ENCODE peak calls at places on chromosomes 16 and 17, in six cellular contexts. One of them, this sample, is unnamed.

GRCh38 chr16:49838639-49839461 is 17.1 kb downstream of the ZNF423 start:
- DNase-seq in IMR-90: no peak
- DNase-seq in neuronal stem cell: peak
- DNase-seq in trophoblast cell: no peak
- DNase-seq in mesenchymal stem cell: no peak
- DNase-seq in H9: no peak
- DNase-seq in this sample: no peak

GRCh38 chr17:75601057-75601987 is 13.7 kb downstream of the MYO15B start:
- DNase-seq in IMR-90: peak
- DNase-seq in neuronal stem cell: peak
- DNase-seq in trophoblast cell: peak
- DNase-seq in mesenchymal stem cell: peak
- DNase-seq in H9: peak
- DNase-seq in this sample: peak

GRCh38 chr17:15954222-15954621 is 9.3 kb downstream of the ADORA2B start:
- DNase-seq in IMR-90: peak
- DNase-seq in neuronal stem cell: no peak
- DNase-seq in trophoblast cell: peak
- DNase-seq in mesenchymal stem cell: peak
- DNase-seq in H9: no peak
- DNase-seq in this sample: no peak

GRCh38 chr16:16797239-16797638 is 418.3 kb downstream of the NPIPA7 start:
- DNase-seq in IMR-90: no peak
- DNase-seq in neuronal stem cell: peak
- DNase-seq in trophoblast cell: no peak
- DNase-seq in mesenchymal stem cell: no peak
- DNase-seq in H9: no peak
- DNase-seq in this sample: peak

GRCh38 chr16:69443809-69444611 is 19.6 kb downstream of the CYB5B start:
- DNase-seq in IMR-90: peak
- DNase-seq in neuronal stem cell: no peak
- DNase-seq in trophoblast cell: no peak
- DNase-seq in mesenchymal stem cell: peak
- DNase-seq in H9: no peak
- DNase-seq in this sample: no peak

GRCh38 chr16:48117217-48118105 is 38.3 kb downstream of the ABCC12 start:
- DNase-seq in IMR-90: no peak
- DNase-seq in neuronal stem cell: peak
- DNase-seq in trophoblast cell: peak
- DNase-seq in mesenchymal stem cell: peak
- DNase-seq in H9: peak
- DNase-seq in this sample: peak

GRCh38 chr17:64378890-64379354 is 11.7 kb downstream of the PECAM1 start:
- DNase-seq in IMR-90: no peak
- DNase-seq in neuronal stem cell: no peak
- DNase-seq in trophoblast cell: no peak
- DNase-seq in mesenchymal stem cell: no peak
- DNase-seq in H9: no peak
- DNase-seq in this sample: no peak

GRCh38 chr17:49315974-49316570 is 46.0 kb downstream of the ZNF652 start:
- DNase-seq in IMR-90: peak
- DNase-seq in neuronal stem cell: no peak
- DNase-seq in trophoblast cell: no peak
- DNase-seq in mesenchymal stem cell: peak
- DNase-seq in H9: no peak
- DNase-seq in this sample: no peak

GRCh38 chr16:2365895-2366294 is 25.4 kb upstream of the ABCA3 start:
- DNase-seq in IMR-90: peak
- DNase-seq in neuronal stem cell: no peak
- DNase-seq in trophoblast cell: peak
- DNase-seq in mesenchymal stem cell: peak
- DNase-seq in H9: no peak
- DNase-seq in this sample: no peak

GRCh38 chr16:85428168-85428898 is 184.8 kb upstream of the GSE1 start:
- DNase-seq in IMR-90: no peak
- DNase-seq in neuronal stem cell: no peak
- DNase-seq in trophoblast cell: peak
- DNase-seq in mesenchymal stem cell: no peak
- DNase-seq in H9: peak
- DNase-seq in this sample: no peak

GRCh38 chr17:81687770-81688541 is 4.1 kb downstream of the HGS start:
- DNase-seq in IMR-90: no peak
- DNase-seq in neuronal stem cell: no peak
- DNase-seq in trophoblast cell: no peak
- DNase-seq in mesenchymal stem cell: no peak
- DNase-seq in H9: no peak
- DNase-seq in this sample: no peak

GRCh38 chr17:28379814-28380571 is 8.5 kb downstream of the SARM1 start:
- DNase-seq in IMR-90: peak
- DNase-seq in neuronal stem cell: no peak
- DNase-seq in trophoblast cell: peak
- DNase-seq in mesenchymal stem cell: no peak
- DNase-seq in H9: no peak
- DNase-seq in this sample: peak

GRCh38 chr16:50814541-50814940 is 72.7 kb downstream of the CYLD start:
- DNase-seq in IMR-90: no peak
- DNase-seq in neuronal stem cell: no peak
- DNase-seq in trophoblast cell: no peak
- DNase-seq in mesenchymal stem cell: no peak
- DNase-seq in H9: no peak
- DNase-seq in this sample: no peak

GRCh38 chr16:85316321-85316919 is 204.1 kb upstream of the CIBAR2 start:
- DNase-seq in IMR-90: peak
- DNase-seq in neuronal stem cell: peak
- DNase-seq in trophoblast cell: peak
- DNase-seq in mesenchymal stem cell: peak
- DNase-seq in H9: peak
- DNase-seq in this sample: peak

GRCh38 chr16:67104061-67104460 is 5.7 kb upstream of the PHAF1 start:
- DNase-seq in IMR-90: peak
- DNase-seq in neuronal stem cell: no peak
- DNase-seq in trophoblast cell: peak
- DNase-seq in mesenchymal stem cell: peak
- DNase-seq in H9: peak
- DNase-seq in this sample: peak

GRCh38 chr16:75102595-75102994 is 14.0 kb downstream of the LDHD start:
- DNase-seq in IMR-90: no peak
- DNase-seq in neuronal stem cell: no peak
- DNase-seq in trophoblast cell: no peak
- DNase-seq in mesenchymal stem cell: no peak
- DNase-seq in H9: peak
- DNase-seq in this sample: no peak

GRCh38 chr17:67737145-67737544 is 19.4 kb downstream of the NOL11 start:
- DNase-seq in IMR-90: no peak
- DNase-seq in neuronal stem cell: no peak
- DNase-seq in trophoblast cell: no peak
- DNase-seq in mesenchymal stem cell: no peak
- DNase-seq in H9: no peak
- DNase-seq in this sample: no peak

GRCh38 chr17:45648642-45649041 is 135.5 kb upstream of the CRHR1 start:
- DNase-seq in IMR-90: no peak
- DNase-seq in neuronal stem cell: no peak
- DNase-seq in trophoblast cell: no peak
- DNase-seq in mesenchymal stem cell: no peak
- DNase-seq in H9: peak
- DNase-seq in this sample: no peak

GRCh38 chr17:76912585-76912984 is 44.4 kb downstream of the MGAT5B start:
- DNase-seq in IMR-90: no peak
- DNase-seq in neuronal stem cell: no peak
- DNase-seq in trophoblast cell: no peak
- DNase-seq in mesenchymal stem cell: no peak
- DNase-seq in H9: no peak
- DNase-seq in this sample: no peak

GRCh38 chr16:49490321-49490705 is 116.7 kb downstream of the C16orf78 start:
- DNase-seq in IMR-90: no peak
- DNase-seq in neuronal stem cell: no peak
- DNase-seq in trophoblast cell: no peak
- DNase-seq in mesenchymal stem cell: no peak
- DNase-seq in H9: no peak
- DNase-seq in this sample: no peak

GRCh38 chr17:72295916-72296315 is 175.1 kb downstream of the SOX9 start:
- DNase-seq in IMR-90: peak
- DNase-seq in neuronal stem cell: no peak
- DNase-seq in trophoblast cell: no peak
- DNase-seq in mesenchymal stem cell: no peak
- DNase-seq in H9: no peak
- DNase-seq in this sample: no peak

GRCh38 chr16:11224894-11225676 is 30.9 kb downstream of the SOCS1 start:
- DNase-seq in IMR-90: peak
- DNase-seq in neuronal stem cell: no peak
- DNase-seq in trophoblast cell: no peak
- DNase-seq in mesenchymal stem cell: peak
- DNase-seq in H9: no peak
- DNase-seq in this sample: no peak

GRCh38 chr16:87044829-87045228 is 272.4 kb downstream of the C16orf95 start:
- DNase-seq in IMR-90: no peak
- DNase-seq in neuronal stem cell: no peak
- DNase-seq in trophoblast cell: no peak
- DNase-seq in mesenchymal stem cell: no peak
- DNase-seq in H9: no peak
- DNase-seq in this sample: no peak

GRCh38 chr16:87044031-87044380 is 273.2 kb downstream of the C16orf95 start:
- DNase-seq in IMR-90: peak
- DNase-seq in neuronal stem cell: no peak
- DNase-seq in trophoblast cell: no peak
- DNase-seq in mesenchymal stem cell: no peak
- DNase-seq in H9: no peak
- DNase-seq in this sample: no peak

GRCh38 chr16:87041732-87042131 is 275.5 kb downstream of the C16orf95 start:
- DNase-seq in IMR-90: no peak
- DNase-seq in neuronal stem cell: no peak
- DNase-seq in trophoblast cell: no peak
- DNase-seq in mesenchymal stem cell: no peak
- DNase-seq in H9: no peak
- DNase-seq in this sample: no peak

GRCh38 chr16:87042551-87043272 is 274.5 kb downstream of the C16orf95 start:
- DNase-seq in IMR-90: no peak
- DNase-seq in neuronal stem cell: no peak
- DNase-seq in trophoblast cell: no peak
- DNase-seq in mesenchymal stem cell: no peak
- DNase-seq in H9: no peak
- DNase-seq in this sample: no peak

DNA sequence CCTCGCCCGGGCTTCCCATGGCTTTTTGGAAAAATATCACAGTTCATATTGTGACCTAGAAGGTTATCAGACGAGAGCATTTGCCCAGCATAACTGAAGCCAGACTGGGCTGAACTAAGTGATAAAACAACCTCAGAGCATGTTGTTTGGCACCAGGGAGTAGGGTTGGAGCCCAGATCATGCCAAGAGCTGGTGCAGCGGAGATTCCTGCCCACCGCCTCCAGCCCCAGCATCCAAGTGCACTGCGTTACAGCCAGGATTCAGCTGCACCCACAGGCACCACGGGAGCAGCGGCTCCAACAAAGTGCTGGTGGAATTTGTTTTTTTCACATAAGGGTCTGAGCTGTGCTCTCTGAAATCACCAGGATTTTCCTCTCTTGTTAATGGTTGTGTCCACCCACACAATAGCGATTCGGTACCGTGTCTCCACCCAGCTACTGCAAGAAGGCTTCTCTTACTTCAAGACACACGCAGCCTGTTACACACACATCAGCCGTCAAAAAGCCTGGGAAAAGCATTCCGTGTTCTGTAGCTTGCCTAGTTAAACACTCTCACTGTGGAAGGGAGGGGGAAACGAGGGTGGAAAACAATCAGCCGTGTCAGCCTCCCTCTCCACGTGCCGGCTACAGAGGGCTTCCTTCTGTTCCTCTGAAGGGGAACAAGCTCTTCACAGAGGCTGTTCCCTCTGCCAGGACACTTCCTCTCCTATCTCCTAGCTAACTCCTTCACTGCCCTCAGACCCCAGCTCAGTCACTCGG is 273.7 kb downstream of the C16orf95 start:
- DNase-seq in IMR-90: peak
- DNase-seq in neuronal stem cell: no peak
- DNase-seq in trophoblast cell: no peak
- DNase-seq in mesenchymal stem cell: no peak
- DNase-seq in H9: no peak
- DNase-seq in this sample: no peak
- H3K4ac ChIP-seq in IMR-90: no peak
- H3K4ac ChIP-seq in neuronal stem cell: no peak
- H3K4ac ChIP-seq in trophoblast cell: no peak
- H3K4ac ChIP-seq in mesenchymal stem cell: no peak
- H3K4ac ChIP-seq in H9: no peak
- H3K4ac ChIP-seq in this sample: no peak

GRCh38 chr16:86498661-86499493 is 11.4 kb upstream of the FOXF1 start:
- DNase-seq in IMR-90: peak
- DNase-seq in neuronal stem cell: no peak
- DNase-seq in trophoblast cell: no peak
- DNase-seq in mesenchymal stem cell: peak
- DNase-seq in H9: no peak
- DNase-seq in this sample: no peak
- H3K9ac ChIP-seq in IMR-90: peak
- H3K9ac ChIP-seq in neuronal stem cell: no peak
- H3K9ac ChIP-seq in trophoblast cell: no peak
- H3K9ac ChIP-seq in mesenchymal stem cell: no peak
- H3K9ac ChIP-seq in H9: no peak
- H3K9ac ChIP-seq in this sample: no peak

GRCh38 chr16:4972938-4973587 is 14.9 kb downstream of the SEC14L5 start:
- DNase-seq in IMR-90: no peak
- DNase-seq in neuronal stem cell: no peak
- DNase-seq in trophoblast cell: no peak
- DNase-seq in mesenchymal stem cell: peak
- DNase-seq in H9: no peak
- DNase-seq in this sample: no peak

GRCh38 chr16:4966736-4967453 is 8.8 kb downstream of the SEC14L5 start:
- DNase-seq in IMR-90: no peak
- DNase-seq in neuronal stem cell: no peak
- DNase-seq in trophoblast cell: no peak
- DNase-seq in mesenchymal stem cell: no peak
- DNase-seq in H9: no peak
- DNase-seq in this sample: no peak

GRCh38 chr16:4970010-4970409 is 11.9 kb downstream of the SEC14L5 start:
- DNase-seq in IMR-90: no peak
- DNase-seq in neuronal stem cell: peak
- DNase-seq in trophoblast cell: no peak
- DNase-seq in mesenchymal stem cell: no peak
- DNase-seq in H9: no peak
- DNase-seq in this sample: no peak

GRCh38 chr16:4968879-4969278 is 10.7 kb downstream of the SEC14L5 start:
- DNase-seq in IMR-90: no peak
- DNase-seq in neuronal stem cell: no peak
- DNase-seq in trophoblast cell: no peak
- DNase-seq in mesenchymal stem cell: no peak
- DNase-seq in H9: no peak
- DNase-seq in this sample: peak
- H3K4ac ChIP-seq in IMR-90: no peak
- H3K4ac ChIP-seq in neuronal stem cell: no peak
- H3K4ac ChIP-seq in trophoblast cell: no peak
- H3K4ac ChIP-seq in mesenchymal stem cell: no peak
- H3K4ac ChIP-seq in H9: no peak
- H3K4ac ChIP-seq in this sample: no peak

DNA sequence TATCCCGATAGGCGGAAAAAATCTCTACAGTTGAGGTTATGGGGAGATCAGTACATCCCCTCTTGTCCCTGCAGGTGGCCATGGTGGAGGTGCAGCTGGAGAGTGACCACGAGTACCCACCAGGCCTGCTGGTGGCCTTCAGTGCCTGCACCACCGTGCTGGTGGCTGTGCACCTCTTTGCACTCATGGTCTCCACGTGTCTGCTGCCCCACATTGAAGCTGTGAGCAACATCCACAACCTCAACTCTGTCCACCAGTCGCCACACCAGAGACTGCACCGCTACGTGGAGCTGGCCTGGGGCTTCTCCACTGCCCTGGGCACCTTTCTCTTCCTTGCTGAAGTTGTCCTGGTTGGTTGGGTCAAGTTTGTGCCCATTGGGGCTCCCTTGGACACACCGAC is 4.2 kb downstream of the ORAI3 start:
- DNase-seq in IMR-90: no peak
- DNase-seq in neuronal stem cell: no peak
- DNase-seq in trophoblast cell: no peak
- DNase-seq in mesenchymal stem cell: no peak
- DNase-seq in H9: no peak
- DNase-seq in this sample: no peak
- H3K9ac ChIP-seq in IMR-90: no peak
- H3K9ac ChIP-seq in neuronal stem cell: peak
- H3K9ac ChIP-seq in trophoblast cell: no peak
- H3K9ac ChIP-seq in mesenchymal stem cell: no peak
- H3K9ac ChIP-seq in H9: no peak
- H3K9ac ChIP-seq in this sample: no peak